ENCODE peak calls at places on chromosomes 1 and 21, in ten cellular contexts. F, R, J, I, S, A, Z, O, M and T are unnamed samples. For H3K27me3, the result is how much of the 10 kb centered on the place peaks cover.

GRCh38 chr1:99573431-99574217 is 72.3 kb upstream of the PALMD start:
- DNase-seq in I (no peak), Z (no peak), M (no peak), J (no peak), S (peak), R (no peak), A (peak), O (no peak), F (no peak), T (no peak)

GRCh38 chr1:73100216-73100615 is 817.9 kb upstream of the NEGR1 start:
- DNase-seq in F (no peak), O (peak), R (no peak), J (peak), M (no peak), S (no peak), I (no peak), A (no peak), Z (no peak), T (no peak)

GRCh38 chr1:47587891-47588582 is 150.2 kb downstream of the FOXD2 start:
- DNase-seq in S (no peak), A (no peak), Z (no peak), F (peak), I (no peak), R (no peak), J (no peak), M (no peak), O (no peak), T (no peak)

GRCh38 chr1:29801561-29801973 is 565.2 kb downstream of the PTPRU start:
- DNase-seq in A (no peak), R (no peak), S (no peak), J (no peak), F (no peak), I (no peak), Z (no peak), O (no peak), M (no peak), T (no peak)

GRCh38 chr1:84401156-84401555 is 2.9 kb downstream of the DNASE2B start:
- DNase-seq in R (no peak), F (no peak), S (no peak), A (no peak), O (no peak), I (no peak), J (peak), M (no peak), Z (no peak), T (no peak)

GRCh38 chr1:59699227-59699847 is 115.4 kb upstream of the HOOK1 start:
- DNase-seq in A (no peak), Z (peak), I (peak), S (no peak), O (peak), J (peak), F (no peak), R (no peak), M (no peak), T (no peak)

GRCh38 chr1:38741341-38741740 is 118.2 kb downstream of the RRAGC start:
- DNase-seq in Z (no peak), M (no peak), S (no peak), O (peak), I (no peak), A (no peak), F (no peak), J (no peak), R (no peak), T (no peak)

GRCh38 chr1:196271212-196271947 is 336.9 kb downstream of the KCNT2 start:
- DNase-seq in S (no peak), A (no peak), F (no peak), O (no peak), M (no peak), Z (no peak), I (no peak), R (no peak), J (no peak), T (no peak)

GRCh38 chr1:66723985-66724384 is 28.3 kb upstream of the DYNLT5 start:
- DNase-seq in R (no peak), O (no peak), M (no peak), A (no peak), I (no peak), Z (no peak), S (no peak), F (no peak), J (no peak), T (no peak)

GRCh38 chr1:169260478-169260877 is 107.1 kb downstream of the NME7 start:
- DNase-seq in A (no peak), I (peak), O (no peak), J (no peak), S (no peak), Z (no peak), R (no peak), M (no peak), F (no peak), T (no peak)

GRCh38 chr1:155324717-155325595 is 4.3 kb downstream of the RUSC1 start:
- DNase-seq in M (peak), F (peak), J (peak), S (peak), Z (peak), A (peak), R (no peak), I (peak), O (peak), T (no peak)

GRCh38 chr1:178356299-178356698 is 140.5 kb downstream of the CLEC20A start:
- DNase-seq in A (no peak), J (no peak), O (no peak), M (no peak), R (no peak), S (no peak), F (no peak), Z (no peak), I (no peak), T (no peak)

GRCh38 chr21:33135925-33136324 is 66.0 kb downstream of the OLIG1 start:
- DNase-seq in A (no peak), J (no peak), M (no peak), Z (no peak), R (no peak), I (no peak), S (no peak), O (no peak), F (no peak), T (no peak)

GRCh38 chr1:38454236-38454635 is 405.3 kb downstream of the RRAGC start:
- DNase-seq in R (no peak), F (no peak), O (peak), M (no peak), Z (peak), S (no peak), I (no peak), A (no peak), J (no peak), T (no peak)

GRCh38 chr1:232921416-232921815 is 29.0 kb upstream of the NTPCR start:
- DNase-seq in R (no peak), A (no peak), S (no peak), F (no peak), Z (no peak), O (no peak), M (no peak), I (no peak), J (no peak), T (no peak)

GRCh38 chr1:101150676-101151075 is 86.1 kb upstream of the S1PR1 start:
- DNase-seq in A (no peak), J (no peak), F (no peak), S (no peak), R (no peak), I (no peak), Z (no peak), O (no peak), M (no peak), T (no peak)

DNA sequence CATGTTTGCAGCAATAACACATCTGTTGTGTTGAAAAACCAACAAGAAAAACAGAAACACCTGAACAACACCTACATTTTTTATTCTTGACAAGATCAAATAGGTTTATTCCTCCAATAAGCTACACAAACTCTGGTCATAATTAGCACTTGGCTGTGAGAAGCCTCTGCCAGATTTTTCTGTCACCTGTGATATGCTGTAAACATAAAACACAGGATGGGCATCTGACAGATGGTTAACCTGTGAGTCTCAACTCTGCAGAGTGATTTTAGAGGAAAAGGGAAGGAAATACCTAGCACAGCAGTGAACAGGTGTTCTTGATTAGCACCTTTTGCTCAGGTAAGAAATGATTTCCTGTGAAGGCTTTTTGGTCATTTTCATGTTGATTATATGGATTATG is 175.4 kb upstream of the COA6 start:
- DNase-seq in M (no peak), Z (no peak), A (no peak), O (no peak), I (no peak), F (no peak), R (no peak), S (no peak), J (no peak), T (no peak)
- H3K27ac ChIP-seq in M (no peak), Z (no peak), A (no peak), O (no peak), I (no peak), F (no peak), R (no peak), S (no peak), J (no peak), T (no peak)

DNA sequence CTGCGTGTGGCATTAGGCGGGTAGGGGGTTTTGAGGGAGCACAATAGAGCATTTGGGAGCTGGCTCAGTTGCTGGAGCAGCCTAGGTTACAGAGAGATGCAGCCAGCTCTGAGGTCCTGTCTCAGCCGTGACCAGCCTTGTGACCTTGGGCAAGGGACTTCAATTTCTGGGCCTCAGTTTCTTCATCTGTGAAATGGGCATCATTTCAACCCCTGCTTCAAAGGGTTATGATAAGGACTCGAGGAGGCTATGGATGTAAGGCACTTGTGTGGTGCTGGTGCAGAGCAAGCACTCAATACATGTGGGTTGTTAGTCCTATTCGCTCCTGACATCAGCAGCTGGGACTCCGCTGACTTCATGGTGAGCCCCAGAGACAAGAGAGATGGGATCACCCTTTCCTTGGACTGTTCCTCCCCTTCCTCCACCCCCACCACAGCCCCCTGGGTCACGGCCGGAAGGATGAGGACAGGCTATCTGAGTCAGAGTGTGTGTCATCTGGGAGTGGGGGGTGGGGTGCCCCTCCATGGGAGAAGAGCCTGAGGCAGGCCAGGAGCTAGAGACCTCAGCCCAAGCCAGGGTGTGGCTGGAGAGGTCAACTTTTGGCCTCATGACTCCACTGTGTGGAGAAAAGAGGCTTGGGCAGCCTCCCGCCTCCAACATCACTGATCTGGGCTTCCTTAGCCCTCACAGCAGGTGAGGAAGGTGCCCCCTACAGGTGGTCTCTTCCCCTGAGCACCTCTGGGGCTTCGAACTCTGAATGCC is 71.4 kb upstream of the ZBTB40 start:
- DNase-seq in Z (peak), R (no peak), J (no peak), S (no peak), I (no peak), O (no peak), F (no peak), A (no peak), M (no peak), T (no peak)
- TF ChIP-seq CTCF in Z (peak), R (no peak), J (no peak), S (no peak), I (no peak), O (no peak), F (no peak), A (no peak), M (no peak), T (no peak)

DNA sequence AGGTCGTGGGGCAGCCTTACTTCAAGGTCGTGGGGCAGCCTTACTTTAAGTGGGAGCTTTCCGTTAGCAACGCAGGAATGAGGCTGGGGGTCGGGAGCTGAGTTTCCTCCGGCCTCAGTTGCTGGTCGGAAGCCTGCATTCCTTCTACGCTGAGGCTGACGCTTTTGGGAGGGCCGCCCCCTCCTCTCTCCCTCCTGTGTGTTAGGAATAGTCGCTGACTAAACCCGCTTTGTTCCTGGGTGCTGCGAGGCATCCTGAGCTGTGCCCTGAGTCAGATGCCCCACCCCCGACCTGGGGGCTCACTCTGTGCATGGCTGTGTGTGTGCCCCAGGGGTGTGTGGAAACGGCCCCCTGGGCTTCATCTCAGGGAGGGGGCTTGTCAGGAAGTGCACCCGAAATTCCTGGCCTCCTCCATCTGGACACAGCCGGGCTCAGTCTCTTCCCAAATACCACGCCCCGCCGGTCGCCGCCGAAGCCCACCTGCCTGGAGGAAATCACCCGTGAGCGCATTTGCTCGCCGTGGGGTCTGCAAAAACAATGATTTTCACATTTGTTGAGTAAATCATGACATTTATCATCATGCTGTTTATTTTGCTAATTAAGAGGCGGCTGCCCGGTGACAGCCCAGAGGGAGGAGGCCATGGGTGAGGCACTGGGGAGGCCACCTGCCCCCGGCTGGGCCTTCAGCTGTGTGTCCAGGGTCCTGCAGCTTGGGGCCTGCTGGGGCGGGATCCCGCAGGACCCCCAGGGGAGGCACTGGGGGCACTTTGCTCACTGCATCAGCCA is 121.4 kb downstream of the PRDM16 start:
- DNase-seq in F (no peak), O (no peak), I (no peak), J (no peak), M (no peak), R (no peak), Z (no peak), A (peak), S (no peak), T (no peak)
- H3K27me3 ChIP-seq in F (under half), O (under half), I (under half), J (under half), M (under half), R (under half), Z (half or more), A (under half), S (under half), T (under half)

GRCh38 chr21:43603641-43604504 is 55.4 kb downstream of the HSF2BP start:
- DNase-seq in Z (no peak), J (no peak), F (no peak), O (no peak), A (no peak), R (no peak), S (no peak), I (no peak), M (no peak), T (no peak)
- H3K27ac ChIP-seq in Z (no peak), J (no peak), F (peak), O (no peak), A (no peak), R (peak), S (peak), I (no peak), M (no peak), T (no peak)